ENCODE peak calls at places on chromosomes 7 and 10, in four cellular contexts. N is heart left ventricle, E is prostate gland, W is neural progenitor cell. D is an unnamed sample. For H3K36me3, the result is how much of the 10 kb centered on the place peaks cover.

GRCh38 chr10:61903991-61904350 is 2.5 kb downstream of the ARID5B start:
- DNase-seq in N (no peak), E (no peak), W (no peak), D (peak)

GRCh38 chr10:3455385-3456334 is 283.1 kb upstream of the PITRM1 start:
- DNase-seq in N (no peak), E (no peak), W (no peak), D (no peak)

GRCh38 chr10:131874991-131875451 is 25.8 kb upstream of the PPP2R2D start:
- DNase-seq in N (peak), E (peak), W (peak), D (peak)

GRCh38 chr10:12910835-12911234 is 90.7 kb downstream of the CCDC3 start:
- DNase-seq in N (no peak), E (no peak), W (no peak), D (no peak)

GRCh38 chr10:7933262-7933661 is 115.0 kb downstream of the TAF3 start:
- DNase-seq in N (no peak), E (no peak), W (no peak), D (no peak)

GRCh38 chr7:155694846-155695245 is 50.4 kb downstream of the RBM33 start:
- DNase-seq in N (no peak), E (no peak), W (no peak), D (peak)

GRCh38 chr7:68058014-68058413 is 1061.4 kb downstream of the TYW1 start:
- DNase-seq in N (no peak), E (no peak), W (no peak), D (no peak)

GRCh38 chr7:14021069-14021468 is 31.6 kb upstream of the ETV1 start:
- DNase-seq in N (no peak), E (no peak), W (no peak), D (peak)

GRCh38 chr10:118246340-118247247 is 95.5 kb downstream of the FAM204A start:
- DNase-seq in N (no peak), E (no peak), W (peak), D (no peak)

GRCh38 chr7:157522189-157522588 is 185.4 kb downstream of the DNAJB6 start:
- DNase-seq in N (no peak), E (no peak), W (no peak), D (no peak)

GRCh38 chr7:96354881-96355280 is 33.0 kb upstream of the SLC25A13 start:
- DNase-seq in N (no peak), E (no peak), W (peak), D (no peak)

GRCh38 chr10:18610517-18610916 is 40.9 kb downstream of the NSUN6 start:
- DNase-seq in N (no peak), E (peak), W (peak), D (peak)

GRCh38 chr7:14936530-14936929 is 34.0 kb upstream of the DGKB start:
- DNase-seq in N (peak), E (no peak), W (peak), D (peak)

GRCh38 chr10:14540062-14540461 is 209.3 kb upstream of the FRMD4A start:
- DNase-seq in N (no peak), E (no peak), W (no peak), D (no peak)

GRCh38 chr10:14543904-14544210 is 213.1 kb upstream of the FRMD4A start:
- DNase-seq in N (no peak), E (no peak), W (no peak), D (no peak)

GRCh38 chr10:14543048-14543903 is 212.6 kb upstream of the FRMD4A start:
- DNase-seq in N (peak), E (no peak), W (no peak), D (no peak)

GRCh38 chr10:14541379-14541778 is 210.7 kb upstream of the FRMD4A start:
- DNase-seq in N (no peak), E (no peak), W (no peak), D (no peak)

DNA sequence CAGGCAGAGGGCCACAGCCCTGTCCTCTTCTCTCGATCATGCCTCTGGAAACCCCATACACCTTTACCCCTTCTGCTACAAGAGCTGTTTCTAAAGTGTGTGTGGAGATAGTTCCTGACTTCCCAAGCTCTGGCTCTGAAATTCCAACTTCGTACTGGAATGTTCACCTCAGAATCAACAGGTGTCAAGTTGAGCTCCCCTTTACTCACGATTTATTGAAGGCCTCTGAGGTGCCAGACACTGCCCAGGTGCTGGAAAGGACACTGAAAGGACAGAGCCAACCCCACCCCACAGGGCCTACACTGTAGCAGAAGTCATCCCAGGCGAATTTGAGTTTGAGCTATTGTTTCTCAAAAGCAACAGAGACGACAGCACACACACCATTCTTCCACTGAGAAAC is 209.9 kb upstream of the FRMD4A start:
- DNase-seq in N (no peak), E (no peak), W (no peak), D (no peak)
- H3K36me3 ChIP-seq in N (under half), E (under half), W (under half), D (under half)

GRCh38 chr7:98285132-98286092 is 3.9 kb downstream of the BRI3 start:
- DNase-seq in N (no peak), E (no peak), W (no peak), D (no peak)
- H3K36me3 ChIP-seq in N (under half), E (under half), W (under half), D (under half)

GRCh38 chr10:5800782-5801181 is 12.5 kb downstream of the GDI2 start:
- DNase-seq in N (no peak), E (no peak), W (no peak), D (no peak)
- H3K36me3 ChIP-seq in N (under half), E (under half), W (under half), D (under half)

GRCh38 chr10:109862738-109863137 is 60.6 kb downstream of the XPNPEP1 start:
- DNase-seq in N (no peak), E (no peak), W (no peak), D (no peak)
- H3K36me3 ChIP-seq in N (under half), E (under half), W (under half), D (under half)

GRCh38 chr10:104311184-104311720 is 27.0 kb downstream of the ITPRIP start:
- DNase-seq in N (no peak), E (no peak), W (no peak), D (no peak)
- H3K36me3 ChIP-seq in N (under half), E (under half), W (under half), D (under half)

D was measured in PC-3.